ENCODE peak calls at places on chromosomes 12 and 14, in ten cellular contexts. R, N, O, S, P, E, G, I, C and T are unnamed samples.
A peak's percentile ranks its signal among the peaks of the same experiment; 100 is the strongest.

GRCh38 chr12:107917912-107918800 is 143.7 kb downstream of the ASCL4 start:
- DNase-seq in S (no peak), P (peak; percentile 49), O (no peak), G (no peak), I (peak; percentile 34), N (peak; percentile 63), R (peak; percentile 6), C (peak; percentile 12), E (peak; percentile 37), T (peak; percentile 47)

GRCh38 chr12:69570545-69571399 is 14.5 kb upstream of the CCT2 start:
- DNase-seq in I (peak; percentile 75), R (peak; percentile 43), O (peak; percentile 23), P (peak; percentile 87), S (peak; percentile 27), N (peak; percentile 73), E (peak; percentile 85), C (peak; percentile 58), G (no peak), T (peak; percentile 53)

GRCh38 chr12:29792853-29793252 is 9.1 kb upstream of the TMTC1 start:
- DNase-seq in O (no peak), S (no peak), C (no peak), R (no peak), N (no peak), E (no peak), P (no peak), I (no peak), G (no peak), T (no peak)

GRCh38 chr14:55915464-55915863 is 202.7 kb upstream of the PELI2 start:
- DNase-seq in P (no peak), O (no peak), N (no peak), E (no peak), G (no peak), S (no peak), I (no peak), R (no peak), C (no peak), T (no peak)

GRCh38 chr14:90061849-90062794 is at the start of gene KCNK13:
- DNase-seq in G (no peak), S (peak; percentile 8), P (no peak), C (no peak), R (no peak), N (peak; percentile 75), I (no peak), E (peak; percentile 40), O (no peak), T (no peak)

GRCh38 chr12:106760184-106760531 is 14.3 kb upstream of the RIC8B start:
- DNase-seq in I (peak; percentile 95), P (no peak), C (peak; percentile 58), O (peak; percentile 15), S (no peak), E (no peak), N (no peak), R (no peak), G (no peak), T (no peak)

GRCh38 chr12:3490848-3491382 is at the start of gene PRMT8:
- DNase-seq in P (peak; percentile 14), R (peak; percentile 8), I (no peak), G (no peak), O (no peak), E (peak; percentile 0), N (no peak), C (no peak), S (no peak), T (no peak)

GRCh38 chr14:50599700-50600444 is 39.9 kb downstream of the ATL1 start:
- DNase-seq in S (no peak), N (no peak), P (peak; percentile 65), I (peak; percentile 45), G (no peak), O (no peak), E (peak; percentile 78), R (peak; percentile 10), C (peak; percentile 34), T (peak; percentile 29)

GRCh38 chr12:77728018-77728417 is 102.7 kb upstream of the NAV3 start:
- DNase-seq in N (no peak), R (no peak), G (no peak), O (no peak), I (no peak), C (no peak), S (no peak), E (no peak), P (no peak), T (no peak)

GRCh38 chr12:121240484-121241202 is 30.7 kb downstream of the P2RX4 start:
- DNase-seq in R (no peak), N (no peak), I (no peak), G (peak; percentile 96), P (no peak), E (peak; percentile 31), O (peak; percentile 71), S (peak; percentile 75), C (peak; percentile 87), T (no peak)

GRCh38 chr12:27343255-27344000 is 10.8 kb downstream of the BMAL2 start:
- DNase-seq in E (peak; percentile 86), O (no peak), P (peak; percentile 97), N (no peak), S (no peak), G (no peak), R (no peak), I (no peak), C (no peak), T (peak; percentile 67)

GRCh38 chr14:101031186-101031585 is 127.7 kb upstream of the RTL1 start:
- DNase-seq in S (no peak), R (no peak), C (no peak), O (no peak), E (no peak), I (no peak), P (no peak), G (peak; percentile 54), N (no peak), T (no peak)

GRCh38 chr14:33679461-33680225 is 271.2 kb downstream of the EGLN3 start:
- DNase-seq in S (no peak), R (no peak), P (peak; percentile 94), G (no peak), I (no peak), C (no peak), E (peak; percentile 61), O (no peak), N (no peak), T (no peak)